ENCODE peak calls at places on chromosome 1, in eight cellular contexts. One of them, this sample, is unnamed.

GRCh38 chr1:119327436-119328155 is 41.0 kb upstream of the HAO2 start:
- DNase-seq in stomach: peak; percentile 31
- DNase-seq in kidney: peak; percentile 83
- DNase-seq in K562: no peak
- DNase-seq in mammary epithelial cell: no peak
- DNase-seq in left ventricle myocardium inferior: no peak
- DNase-seq in transverse colon: peak; percentile 62
- DNase-seq in pancreas: no peak
- DNase-seq in this sample: peak; percentile 55

GRCh38 chr1:34774967-34775366 is 6.0 kb upstream of the GJB3 start:
- DNase-seq in K562: no peak
- DNase-seq in left ventricle myocardium inferior: no peak
- DNase-seq in pancreas: no peak
- DNase-seq in transverse colon: no peak
- DNase-seq in mammary epithelial cell: no peak
- DNase-seq in stomach: no peak
- DNase-seq in kidney: no peak
- DNase-seq in this sample: no peak

GRCh38 chr1:38029081-38029681 is 16.6 kb downstream of the UTP11 start:
- DNase-seq in pancreas: no peak
- DNase-seq in K562: peak; percentile 57
- DNase-seq in mammary epithelial cell: no peak
- DNase-seq in left ventricle myocardium inferior: no peak
- DNase-seq in kidney: no peak
- DNase-seq in stomach: no peak
- DNase-seq in transverse colon: no peak
- DNase-seq in this sample: peak; percentile 75

GRCh38 chr1:85188530-85188929 is 12.3 kb downstream of the SYDE2 start:
- DNase-seq in transverse colon: no peak
- DNase-seq in kidney: no peak
- DNase-seq in mammary epithelial cell: no peak
- DNase-seq in left ventricle myocardium inferior: no peak
- DNase-seq in pancreas: no peak
- DNase-seq in stomach: no peak
- DNase-seq in K562: no peak
- DNase-seq in this sample: no peak

GRCh38 chr1:201481761-201482493 is 12.9 kb upstream of the PHLDA3 start:
- DNase-seq in stomach: peak; percentile 87
- DNase-seq in left ventricle myocardium inferior: peak; percentile 86
- DNase-seq in kidney: peak; percentile 94
- DNase-seq in mammary epithelial cell: peak; percentile 68
- DNase-seq in transverse colon: peak; percentile 91
- DNase-seq in pancreas: peak; percentile 95
- DNase-seq in K562: peak; percentile 92
- DNase-seq in this sample: peak; percentile 83

GRCh38 chr1:1920608-1921458 is 1.8 kb upstream of the TMEM52 start:
- DNase-seq in pancreas: peak; percentile 87
- DNase-seq in stomach: no peak
- DNase-seq in K562: no peak
- DNase-seq in mammary epithelial cell: no peak
- DNase-seq in kidney: peak; percentile 84
- DNase-seq in transverse colon: peak; percentile 13
- DNase-seq in left ventricle myocardium inferior: no peak
- DNase-seq in this sample: no peak

GRCh38 chr1:212186427-212187207 is 98.6 kb upstream of the PPP2R5A start:
- DNase-seq in transverse colon: peak; percentile 30
- DNase-seq in pancreas: no peak
- DNase-seq in K562: no peak
- DNase-seq in left ventricle myocardium inferior: no peak
- DNase-seq in kidney: no peak
- DNase-seq in mammary epithelial cell: no peak
- DNase-seq in stomach: peak; percentile 40
- DNase-seq in this sample: no peak

GRCh38 chr1:68321084-68321685 is 88.9 kb upstream of the WLS start:
- DNase-seq in stomach: peak; percentile 82
- DNase-seq in K562: peak; percentile 39
- DNase-seq in left ventricle myocardium inferior: peak; percentile 67
- DNase-seq in transverse colon: peak; percentile 76
- DNase-seq in kidney: peak; percentile 86
- DNase-seq in pancreas: peak; percentile 90
- DNase-seq in mammary epithelial cell: no peak
- DNase-seq in this sample: peak; percentile 86

GRCh38 chr1:184014271-184014670 is 23.3 kb downstream of the COLGALT2 start:
- DNase-seq in transverse colon: no peak
- DNase-seq in mammary epithelial cell: no peak
- DNase-seq in left ventricle myocardium inferior: no peak
- DNase-seq in K562: no peak
- DNase-seq in pancreas: no peak
- DNase-seq in kidney: no peak
- DNase-seq in stomach: no peak
- DNase-seq in this sample: no peak

GRCh38 chr1:199071080-199071479 is 432.2 kb downstream of the PTPRC start:
- DNase-seq in kidney: no peak
- DNase-seq in pancreas: no peak
- DNase-seq in transverse colon: no peak
- DNase-seq in stomach: no peak
- DNase-seq in left ventricle myocardium inferior: no peak
- DNase-seq in mammary epithelial cell: no peak
- DNase-seq in K562: no peak
- DNase-seq in this sample: no peak

GRCh38 chr1:93665015-93665414 is 16.6 kb downstream of the BCAR3 start:
- DNase-seq in K562: no peak
- DNase-seq in kidney: no peak
- DNase-seq in mammary epithelial cell: no peak
- DNase-seq in stomach: no peak
- DNase-seq in left ventricle myocardium inferior: no peak
- DNase-seq in pancreas: no peak
- DNase-seq in transverse colon: no peak
- DNase-seq in this sample: no peak

GRCh38 chr1:2025491-2025981 is 6.4 kb downstream of the GABRD start:
- DNase-seq in mammary epithelial cell: no peak
- DNase-seq in kidney: peak; percentile 84
- DNase-seq in stomach: no peak
- DNase-seq in transverse colon: peak; percentile 27
- DNase-seq in pancreas: peak; percentile 60
- DNase-seq in K562: no peak
- DNase-seq in left ventricle myocardium inferior: peak; percentile 58
- DNase-seq in this sample: peak; percentile 83

GRCh38 chr1:184953600-184954219 is 20.6 kb downstream of the NIBAN1 start:
- DNase-seq in stomach: no peak
- DNase-seq in transverse colon: no peak
- DNase-seq in kidney: no peak
- DNase-seq in mammary epithelial cell: peak; percentile 97
- DNase-seq in pancreas: no peak
- DNase-seq in K562: no peak
- DNase-seq in left ventricle myocardium inferior: no peak
- DNase-seq in this sample: no peak

GRCh38 chr1:30734580-30734979 is 11.2 kb upstream of the MATN1 start:
- DNase-seq in transverse colon: no peak
- DNase-seq in mammary epithelial cell: no peak
- DNase-seq in K562: no peak
- DNase-seq in stomach: no peak
- DNase-seq in pancreas: no peak
- DNase-seq in kidney: no peak
- DNase-seq in left ventricle myocardium inferior: no peak
- DNase-seq in this sample: no peak

GRCh38 chr1:197423006-197423405 is 155.0 kb downstream of the CRB1 start:
- DNase-seq in pancreas: no peak
- DNase-seq in transverse colon: no peak
- DNase-seq in stomach: no peak
- DNase-seq in mammary epithelial cell: no peak
- DNase-seq in K562: no peak
- DNase-seq in kidney: no peak
- DNase-seq in left ventricle myocardium inferior: no peak
- DNase-seq in this sample: no peak

GRCh38 chr1:1440262-1440772 is 4.8 kb downstream of the VWA1 start:
- DNase-seq in K562: no peak
- DNase-seq in stomach: no peak
- DNase-seq in mammary epithelial cell: no peak
- DNase-seq in pancreas: peak; percentile 79
- DNase-seq in left ventricle myocardium inferior: no peak
- DNase-seq in kidney: no peak
- DNase-seq in transverse colon: no peak
- DNase-seq in this sample: peak; percentile 19

GRCh38 chr1:33650708-33651107 is 178.3 kb downstream of the ZSCAN20 start:
- DNase-seq in transverse colon: no peak
- DNase-seq in K562: no peak
- DNase-seq in left ventricle myocardium inferior: no peak
- DNase-seq in kidney: no peak
- DNase-seq in pancreas: no peak
- DNase-seq in stomach: no peak
- DNase-seq in mammary epithelial cell: no peak
- DNase-seq in this sample: no peak

GRCh38 chr1:71030021-71030420 is 17.6 kb downstream of the PTGER3 start:
- DNase-seq in mammary epithelial cell: no peak
- DNase-seq in K562: no peak
- DNase-seq in kidney: no peak
- DNase-seq in stomach: no peak
- DNase-seq in transverse colon: no peak
- DNase-seq in pancreas: no peak
- DNase-seq in left ventricle myocardium inferior: no peak
- DNase-seq in this sample: no peak

GRCh38 chr1:98119793-98120192 is 199.0 kb upstream of the DPYD start:
- DNase-seq in K562: no peak
- DNase-seq in transverse colon: no peak
- DNase-seq in stomach: peak; percentile 27
- DNase-seq in kidney: no peak
- DNase-seq in pancreas: no peak
- DNase-seq in left ventricle myocardium inferior: no peak
- DNase-seq in mammary epithelial cell: peak; percentile 26
- DNase-seq in this sample: peak; percentile 1

GRCh38 chr1:48870596-48870995 is 93.9 kb upstream of the BEND5 start:
- DNase-seq in mammary epithelial cell: no peak
- DNase-seq in kidney: no peak
- DNase-seq in transverse colon: no peak
- DNase-seq in K562: no peak
- DNase-seq in stomach: no peak
- DNase-seq in left ventricle myocardium inferior: no peak
- DNase-seq in pancreas: no peak
- DNase-seq in this sample: no peak
- TF ChIP-seq CTCF in mammary epithelial cell: peak; percentile 74
- TF ChIP-seq CTCF in kidney: peak; percentile 60
- TF ChIP-seq CTCF in transverse colon: peak; percentile 17
- TF ChIP-seq CTCF in K562: peak; percentile 18
- TF ChIP-seq CTCF in stomach: no peak
- TF ChIP-seq CTCF in left ventricle myocardium inferior: peak; percentile 52
- TF ChIP-seq CTCF in pancreas: peak; percentile 29
- TF ChIP-seq CTCF in this sample: peak; percentile 48

GRCh38 chr1:159171688-159172501 is 480 bp downstream of the CADM3 start:
- DNase-seq in mammary epithelial cell: no peak
- DNase-seq in stomach: no peak
- DNase-seq in pancreas: peak; percentile 72
- DNase-seq in transverse colon: no peak
- DNase-seq in kidney: peak; percentile 68
- DNase-seq in K562: no peak
- DNase-seq in left ventricle myocardium inferior: no peak
- DNase-seq in this sample: no peak
- H3K4me3 ChIP-seq in mammary epithelial cell: no peak overlapping the region
- H3K4me3 ChIP-seq in stomach: peak overlapping the region; percentile 39
- H3K4me3 ChIP-seq in pancreas: no peak overlapping the region
- H3K4me3 ChIP-seq in transverse colon: peak overlapping the region; percentile 21
- H3K4me3 ChIP-seq in kidney: no peak overlapping the region
- H3K4me3 ChIP-seq in K562: no peak overlapping the region
- H3K4me3 ChIP-seq in left ventricle myocardium inferior: peak overlapping the region; percentile 59
- H3K4me3 ChIP-seq in this sample: no peak overlapping the region

GRCh38 chr1:153801028-153801625 is 25.9 kb downstream of the SLC27A3 start:
- DNase-seq in transverse colon: no peak
- DNase-seq in left ventricle myocardium inferior: no peak
- DNase-seq in kidney: no peak
- DNase-seq in pancreas: no peak
- DNase-seq in stomach: no peak
- DNase-seq in mammary epithelial cell: no peak
- DNase-seq in K562: no peak
- DNase-seq in this sample: no peak

GRCh38 chr1:153798468-153798780 is 23.2 kb downstream of the SLC27A3 start:
- DNase-seq in kidney: no peak
- DNase-seq in stomach: peak; percentile 20
- DNase-seq in pancreas: no peak
- DNase-seq in K562: no peak
- DNase-seq in mammary epithelial cell: no peak
- DNase-seq in transverse colon: no peak
- DNase-seq in left ventricle myocardium inferior: no peak
- DNase-seq in this sample: no peak

GRCh38 chr1:153799016-153799415 is 23.8 kb downstream of the SLC27A3 start:
- DNase-seq in mammary epithelial cell: no peak
- DNase-seq in pancreas: no peak
- DNase-seq in stomach: no peak
- DNase-seq in transverse colon: no peak
- DNase-seq in left ventricle myocardium inferior: no peak
- DNase-seq in kidney: no peak
- DNase-seq in K562: no peak
- DNase-seq in this sample: peak; percentile 24

GRCh38 chr1:153800516-153800915 is 25.3 kb downstream of the SLC27A3 start:
- DNase-seq in pancreas: no peak
- DNase-seq in mammary epithelial cell: no peak
- DNase-seq in kidney: no peak
- DNase-seq in transverse colon: no peak
- DNase-seq in stomach: no peak
- DNase-seq in left ventricle myocardium inferior: no peak
- DNase-seq in K562: no peak
- DNase-seq in this sample: peak; percentile 24

DNA sequence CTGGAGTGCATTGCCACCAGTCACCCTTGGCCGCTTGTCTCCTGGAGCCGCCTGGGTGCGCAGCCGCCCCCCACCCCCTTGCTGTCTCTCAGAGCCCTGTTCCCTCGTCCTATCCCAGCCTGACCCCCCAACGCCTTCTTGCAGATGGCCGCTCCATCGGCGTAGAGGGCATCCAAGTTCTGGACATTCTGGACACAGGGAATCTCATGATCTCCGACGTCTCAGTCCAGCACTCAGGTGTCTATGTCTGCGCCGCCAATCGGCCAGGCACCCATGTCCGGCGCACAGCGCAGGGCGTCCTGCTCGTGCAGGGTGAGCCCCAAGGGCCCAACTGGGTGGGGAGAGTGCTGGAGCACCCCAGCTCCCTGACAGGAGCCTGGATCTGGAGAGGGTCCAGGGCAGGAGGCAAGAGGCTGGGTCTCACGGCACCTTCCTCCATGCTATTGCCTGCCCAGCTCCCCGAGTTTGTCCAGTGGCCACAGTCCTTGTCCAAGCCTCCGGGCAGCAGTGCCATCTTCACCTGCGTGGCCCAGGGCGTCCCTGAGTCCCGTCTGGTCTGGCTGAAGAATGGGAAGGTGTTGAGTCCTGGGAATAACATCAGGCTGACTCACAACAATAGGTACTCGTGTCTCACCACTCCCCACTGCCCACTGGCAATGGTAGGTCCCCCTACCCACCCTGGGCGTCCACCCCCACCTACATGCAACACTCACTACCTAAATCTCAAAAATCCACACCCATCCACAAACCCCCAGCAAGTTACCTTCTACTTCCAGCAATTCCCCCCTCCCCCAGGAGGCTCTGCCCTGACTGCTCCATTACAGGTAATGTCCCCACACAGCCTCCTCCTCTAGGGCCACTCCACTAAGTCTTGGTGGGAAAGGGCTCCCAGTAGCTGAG is 24.6 kb downstream of the SLC27A3 start:
- DNase-seq in pancreas: no peak
- DNase-seq in K562: no peak
- DNase-seq in stomach: no peak
- DNase-seq in left ventricle myocardium inferior: no peak
- DNase-seq in mammary epithelial cell: no peak
- DNase-seq in transverse colon: no peak
- DNase-seq in kidney: no peak
- DNase-seq in this sample: no peak
- H3K4me1 ChIP-seq in pancreas: no peaks in the 10 kb centered on the region
- H3K4me1 ChIP-seq in K562: peaks cover 29% of the 10 kb centered on the region
- H3K4me1 ChIP-seq in stomach: peaks cover 17% of the 10 kb centered on the region
- H3K4me1 ChIP-seq in left ventricle myocardium inferior: peaks cover 27% of the 10 kb centered on the region
- H3K4me1 ChIP-seq in mammary epithelial cell: no peaks in the 10 kb centered on the region
- H3K4me1 ChIP-seq in transverse colon: peaks cover 5% of the 10 kb centered on the region
- H3K4me1 ChIP-seq in kidney: no peaks in the 10 kb centered on the region
- H3K4me1 ChIP-seq in this sample: peaks cover 10% of the 10 kb centered on the region

GRCh38 chr1:26820784-26821269 is 5.7 kb upstream of the ZDHHC18 start:
- DNase-seq in mammary epithelial cell: no peak
- DNase-seq in K562: peak; percentile 45
- DNase-seq in stomach: no peak
- DNase-seq in kidney: no peak
- DNase-seq in pancreas: no peak
- DNase-seq in left ventricle myocardium inferior: no peak
- DNase-seq in transverse colon: peak; percentile 25
- DNase-seq in this sample: no peak
- TF ChIP-seq CTCF in mammary epithelial cell: no peak
- TF ChIP-seq CTCF in K562: peak; percentile 42
- TF ChIP-seq CTCF in stomach: no peak
- TF ChIP-seq CTCF in kidney: no peak
- TF ChIP-seq CTCF in pancreas: no peak
- TF ChIP-seq CTCF in left ventricle myocardium inferior: no peak
- TF ChIP-seq CTCF in transverse colon: no peak
- TF ChIP-seq CTCF in this sample: no peak

This sample was measured in adrenal gland.